ENCODE peak calls at places on chromosomes 16 and 17, in seven cellular contexts. U is NCI-H1417 treated with DMSO at 0.1 percent for 48 hours, N is frontal cortex, B is AG20443, P is NCI-H748 treated with DMSO at 0.1 percent for 48 hours, J is fibroblast of pulmonary artery, F is GM06990. X is an unnamed sample.
A peak's percentile ranks its signal among the peaks of the same experiment; 100 is the strongest.

GRCh38 chr17:46782250-46782953 is 36.1 kb downstream of the WNT3 start:
- DNase-seq in U (no peak), N (no peak), B (no peak), P (no peak), J (peak; percentile 46), F (no peak), X (no peak)

GRCh38 chr16:1980026-1980769 is 1.1 kb downstream of the NOXO1 start:
- DNase-seq in U (no peak), N (no peak), B (no peak), P (no peak), J (no peak), F (no peak), X (no peak)

GRCh38 chr17:63382826-63383225 is 63.3 kb downstream of the CYB561 start:
- DNase-seq in U (no peak), N (no peak), B (peak; percentile 26), P (no peak), J (peak; percentile 43), F (no peak), X (no peak)

GRCh38 chr17:79834575-79835469 is 4.4 kb downstream of the CBX4 start:
- DNase-seq in U (no peak), N (no peak), B (no peak), P (no peak), J (no peak), F (no peak), X (peak; percentile 48)

GRCh38 chr17:48254896-48255295 is 147.3 kb downstream of the SNX11 start:
- DNase-seq in U (no peak), N (no peak), B (no peak), P (no peak), J (peak; percentile 34), F (no peak), X (no peak)

GRCh38 chr16:87541004-87541881 is 48.4 kb upstream of the ZCCHC14 start:
- DNase-seq in U (no peak), N (no peak), B (peak; percentile 89), P (no peak), J (peak; percentile 66), F (no peak), X (no peak)

GRCh38 chr16:1831537-1832075 is 4.6 kb downstream of the FAHD1 start:
- DNase-seq in U (no peak), N (no peak), B (no peak), P (no peak), J (no peak), F (no peak), X (no peak)

GRCh38 chr16:1575578-1575977 is 36.3 kb downstream of the IFT140 start:
- DNase-seq in U (no peak), N (no peak), B (no peak), P (no peak), J (no peak), F (no peak), X (no peak)

GRCh38 chr17:17840751-17841591 is 4.2 kb upstream of the SREBF1 start:
- DNase-seq in U (no peak), N (peak; percentile 66), B (no peak), P (peak; percentile 26), J (peak; percentile 66), F (no peak), X (no peak)

GRCh38 chr16:26382607-26383006 is 684.1 kb upstream of the C16orf82 start:
- DNase-seq in U (no peak), N (no peak), B (no peak), P (no peak), J (no peak), F (no peak), X (no peak)

X was measured in CD8-positive, alpha-beta T cell.